ENCODE peak calls at places on chromosomes 7 and 10, in six cellular contexts. G, Q, V, Z, O and M are unnamed samples.

GRCh38 chr7:83347836-83348482 is 185.3 kb upstream of the PCLO start:
- DNase-seq in G (no peak), Q (no peak), V (no peak), Z (no peak), O (peak; percentile 67), M (peak; percentile 65)

GRCh38 chr10:8079126-8079525 is 24.6 kb downstream of the GATA3 start:
- DNase-seq in G (no peak), Q (no peak), V (no peak), Z (no peak), O (peak; percentile 18), M (no peak)

GRCh38 chr7:31488562-31489203 is 25.2 kb upstream of the ITPRID1 start:
- DNase-seq in G (peak; percentile 74), Q (peak; percentile 84), V (peak; percentile 54), Z (peak; percentile 44), O (peak; percentile 53), M (peak; percentile 48)

GRCh38 chr10:22010973-22011408 is 7.5 kb upstream of the DNAJC1 start:
- DNase-seq in G (no peak), Q (no peak), V (no peak), Z (no peak), O (peak; percentile 59), M (peak; percentile 19)

GRCh38 chr10:32149257-32149955 is 93.2 kb upstream of the KIF5B start:
- DNase-seq in G (peak; percentile 83), Q (no peak), V (no peak), Z (no peak), O (peak; percentile 99), M (peak; percentile 93)

GRCh38 chr7:36080843-36081242 is 72.2 kb upstream of the EEPD1 start:
- DNase-seq in G (no peak), Q (no peak), V (no peak), Z (no peak), O (no peak), M (no peak)

GRCh38 chr7:4297843-4298219 is 384.3 kb upstream of the FOXK1 start:
- DNase-seq in G (no peak), Q (no peak), V (no peak), Z (no peak), O (no peak), M (no peak)

GRCh38 chr10:67288688-67289410 is 363.0 kb downstream of the LRRTM3 start:
- DNase-seq in G (no peak), Q (no peak), V (no peak), Z (no peak), O (no peak), M (no peak)

GRCh38 chr10:130362308-130362761 is 226.1 kb downstream of the GLRX3 start:
- DNase-seq in G (no peak), Q (peak; percentile 27), V (no peak), Z (no peak), O (no peak), M (no peak)

GRCh38 chr7:121020652-121021051 is 32.1 kb downstream of the CPED1 start:
- DNase-seq in G (no peak), Q (no peak), V (no peak), Z (no peak), O (peak; percentile 66), M (peak; percentile 64)

GRCh38 chr10:36202861-36203260 is 560.8 kb upstream of the FZD8 start:
- DNase-seq in G (no peak), Q (no peak), V (no peak), Z (no peak), O (peak; percentile 64), M (no peak)

GRCh38 chr7:76165106-76165972 is 36.4 kb upstream of the SRRM3 start:
- DNase-seq in G (no peak), Q (no peak), V (no peak), Z (no peak), O (no peak), M (no peak)

GRCh38 chr10:100186253-100186780 is 488 bp upstream of the ERLIN1 start:
- DNase-seq in G (no peak), Q (no peak), V (peak; percentile 56), Z (peak; percentile 39), O (peak; percentile 62), M (peak; percentile 52)

GRCh38 chr7:44945479-44945878 is 33.3 kb downstream of the MYO1G start:
- DNase-seq in G (no peak), Q (no peak), V (no peak), Z (no peak), O (no peak), M (no peak)

GRCh38 chr7:30595461-30596042 is 874 bp downstream of the GARS1 start:
- DNase-seq in G (no peak), Q (no peak), V (no peak), Z (no peak), O (peak; percentile 28), M (peak; percentile 20)

GRCh38 chr7:493661-494251 is 25.9 kb downstream of the PDGFA start:
- DNase-seq in G (no peak), Q (no peak), V (peak; percentile 36), Z (no peak), O (no peak), M (no peak)

GRCh38 chr7:26630941-26631580 is 233.3 kb downstream of the SKAP2 start:
- DNase-seq in G (no peak), Q (no peak), V (no peak), Z (no peak), O (no peak), M (no peak)

GRCh38 chr10:3692331-3692860 is 92.6 kb downstream of the KLF6 start:
- DNase-seq in G (no peak), Q (no peak), V (no peak), Z (no peak), O (peak; percentile 23), M (no peak)

GRCh38 chr7:109101332-109101731 is 531.7 kb downstream of the DNAJB9 start:
- DNase-seq in G (no peak), Q (peak; percentile 60), V (no peak), Z (no peak), O (no peak), M (no peak)

GRCh38 chr7:55554055-55554454 is 18.2 kb downstream of the VOPP1 start:
- DNase-seq in G (no peak), Q (no peak), V (no peak), Z (no peak), O (no peak), M (no peak)

GRCh38 chr7:114548081-114548480 is 133.5 kb downstream of the FOXP2 start:
- DNase-seq in G (no peak), Q (no peak), V (no peak), Z (no peak), O (no peak), M (no peak)

GRCh38 chr10:82628373-82628772 is 753.4 kb downstream of the NRG3 start:
- DNase-seq in G (no peak), Q (peak; percentile 44), V (no peak), Z (no peak), O (no peak), M (no peak)

GRCh38 chr7:43077732-43078391 is 34.6 kb upstream of the HECW1 start:
- DNase-seq in G (no peak), Q (peak; percentile 36), V (no peak), Z (no peak), O (peak; percentile 47), M (peak; percentile 39)

GRCh38 chr7:142496545-142496991 is 238.7 kb upstream of the PRSS58 start:
- DNase-seq in G (peak; percentile 34), Q (peak; percentile 61), V (no peak), Z (peak; percentile 23), O (peak; percentile 60), M (peak; percentile 57)

GRCh38 chr10:58044072-58044471 is 223.6 kb downstream of the IPMK start:
- DNase-seq in G (no peak), Q (no peak), V (no peak), Z (no peak), O (peak; percentile 54), M (peak; percentile 88)

GRCh38 chr10:82390866-82391658 is 516.1 kb downstream of the NRG3 start:
- DNase-seq in G (no peak), Q (no peak), V (no peak), Z (no peak), O (no peak), M (no peak)

GRCh38 chr10:101708073-101708472 is 13.1 kb upstream of the FBXW4 start:
- DNase-seq in G (no peak), Q (peak; percentile 21), V (no peak), Z (no peak), O (no peak), M (no peak)

GRCh38 chr7:95420996-95421846 is 13.6 kb downstream of the PON2 start:
- DNase-seq in G (no peak), Q (no peak), V (no peak), Z (no peak), O (peak; percentile 51), M (peak; percentile 16)

GRCh38 chr10:60976687-60977086 is 32.7 kb upstream of the RHOBTB1 start:
- DNase-seq in G (no peak), Q (no peak), V (no peak), Z (no peak), O (no peak), M (no peak)

GRCh38 chr10:128047337-128047736 is 78.9 kb downstream of the MKI67 start:
- DNase-seq in G (peak; percentile 91), Q (peak; percentile 72), V (peak; percentile 94), Z (peak; percentile 87), O (no peak), M (no peak)

GRCh38 chr10:73413108-73413527 is 740 bp downstream of the ANXA7 start:
- DNase-seq in G (peak; percentile 65), Q (peak; percentile 59), V (no peak), Z (no peak), O (no peak), M (no peak)

GRCh38 chr7:42661312-42661711 is 250.6 kb downstream of the C7orf25 start:
- DNase-seq in G (no peak), Q (no peak), V (no peak), Z (no peak), O (peak; percentile 79), M (peak; percentile 47)

GRCh38 chr7:78734626-78735025 is 718.8 kb downstream of the MAGI2 start:
- DNase-seq in G (no peak), Q (no peak), V (no peak), Z (no peak), O (no peak), M (no peak)

GRCh38 chr7:81098213-81098612 is 179.4 kb upstream of the SEMA3C start:
- DNase-seq in G (no peak), Q (no peak), V (no peak), Z (no peak), O (no peak), M (no peak)

GRCh38 chr10:86410542-86411124 is 44.0 kb upstream of the GRID1 start:
- DNase-seq in G (no peak), Q (no peak), V (no peak), Z (no peak), O (peak; percentile 81), M (peak; percentile 74)

GRCh38 chr10:18424200-18424599 is 227.2 kb downstream of the NSUN6 start:
- DNase-seq in G (no peak), Q (peak; percentile 4), V (no peak), Z (no peak), O (no peak), M (no peak)